ENCODE peak calls at places on chromosomes 7 and 10, in nine cellular contexts. W, O, H, K, A, D, Q, C and I are unnamed samples.
A peak's percentile ranks its signal among the peaks of the same experiment; 100 is the strongest.

GRCh38 chr10:12243860-12244620 is 48.1 kb downstream of the CDC123 start:
- DNase-seq in H (no peak), Q (no peak), A (no peak), C (no peak), K (peak; percentile 60), O (no peak), W (no peak), D (no peak), I (no peak)

GRCh38 chr7:43674559-43675436 is 54.5 kb downstream of the COA1 start:
- DNase-seq in D (no peak), O (no peak), W (peak; percentile 49), K (no peak), Q (no peak), A (peak; percentile 65), C (no peak), H (no peak), I (no peak)

GRCh38 chr10:125343118-125343752 is 182.9 kb upstream of the CTBP2 start:
- DNase-seq in H (no peak), K (no peak), A (peak; percentile 66), Q (no peak), C (no peak), D (no peak), O (peak; percentile 13), W (peak; percentile 38), I (no peak)

GRCh38 chr10:121753726-121754476 is 155.7 kb upstream of the FGFR2 start:
- DNase-seq in Q (no peak), D (no peak), O (no peak), A (peak; percentile 84), H (no peak), K (peak; percentile 74), W (peak; percentile 66), C (no peak), I (no peak)

GRCh38 chr10:118102116-118102515 is 55.4 kb upstream of the RAB11FIP2 start:
- DNase-seq in D (no peak), W (no peak), K (no peak), O (no peak), C (no peak), A (peak; percentile 2), Q (no peak), H (no peak), I (no peak)

GRCh38 chr7:36474283-36475010 is 84.8 kb downstream of the ANLN start:
- DNase-seq in D (no peak), A (no peak), H (no peak), C (no peak), K (no peak), Q (no peak), O (no peak), W (peak; percentile 39), I (no peak)

GRCh38 chr10:96341219-96342182 is 17.3 kb downstream of the OPALIN start:
- DNase-seq in W (no peak), C (no peak), K (no peak), O (no peak), H (no peak), A (no peak), D (no peak), Q (no peak), I (no peak)

GRCh38 chr10:15321431-15322321 is 49.4 kb downstream of the FAM171A1 start:
- DNase-seq in A (peak; percentile 59), D (no peak), W (peak; percentile 37), C (no peak), Q (no peak), O (no peak), K (no peak), H (peak; percentile 53), I (no peak)

GRCh38 chr7:113664867-113665266 is 253.9 kb downstream of the PPP1R3A start:
- DNase-seq in Q (no peak), A (no peak), H (no peak), K (no peak), O (no peak), D (no peak), W (no peak), C (no peak), I (no peak)

GRCh38 chr7:105131033-105131656 is 117.1 kb downstream of the KMT2E start:
- DNase-seq in Q (no peak), W (peak; percentile 48), D (no peak), C (no peak), A (peak; percentile 56), H (no peak), K (no peak), O (no peak), I (no peak)

GRCh38 chr7:151518781-151519044 is 982 bp downstream of the RHEB start:
- DNase-seq in K (no peak), C (no peak), H (no peak), W (no peak), O (no peak), A (peak; percentile 26), D (no peak), Q (no peak), I (no peak)

DNA sequence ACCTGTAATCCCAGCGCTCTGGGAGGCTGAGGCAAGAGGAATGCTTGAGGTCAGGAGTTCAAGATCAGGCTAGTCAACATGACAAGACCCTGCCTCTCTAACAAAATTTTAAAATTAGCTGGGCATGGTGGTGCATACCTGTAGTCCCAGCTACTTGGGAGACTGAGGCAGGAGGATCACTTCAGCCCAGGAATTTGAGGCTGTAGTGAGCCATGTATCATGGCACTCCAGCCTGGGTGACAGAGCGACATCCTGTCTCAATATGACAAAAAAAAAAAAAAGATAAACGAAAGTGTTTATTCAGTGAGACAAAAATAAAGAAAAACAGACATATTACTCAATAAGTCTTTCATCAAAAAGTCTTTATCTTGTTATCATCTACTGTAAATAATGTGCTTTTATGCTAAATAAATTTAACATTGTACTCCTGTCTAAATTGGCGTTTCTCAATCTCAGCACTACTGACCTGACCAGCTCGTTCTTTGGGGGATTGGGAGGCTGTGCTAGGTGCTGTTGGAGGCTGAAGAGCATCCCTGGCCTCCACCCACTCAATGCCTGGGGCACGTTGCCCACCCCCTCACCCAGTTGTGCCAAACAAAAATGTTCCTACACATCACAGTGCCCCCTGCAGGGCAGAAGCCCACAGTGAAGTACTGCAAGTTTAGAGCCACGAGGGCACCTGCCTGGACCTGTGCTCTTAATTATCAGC is 57.7 kb downstream of the NCAPG2 start:
- DNase-seq in Q (no peak), K (no peak), C (no peak), W (no peak), D (no peak), O (peak; percentile 16), A (peak; percentile 25), H (no peak), I (no peak)
- TF ChIP-seq CTCF in Q (no peak), K (peak; percentile 62), C (peak; percentile 27), W (peak; percentile 73), D (peak; percentile 43), O (peak; percentile 56), A (peak; percentile 69), H (peak; percentile 41), I (peak; percentile 56)

DNA sequence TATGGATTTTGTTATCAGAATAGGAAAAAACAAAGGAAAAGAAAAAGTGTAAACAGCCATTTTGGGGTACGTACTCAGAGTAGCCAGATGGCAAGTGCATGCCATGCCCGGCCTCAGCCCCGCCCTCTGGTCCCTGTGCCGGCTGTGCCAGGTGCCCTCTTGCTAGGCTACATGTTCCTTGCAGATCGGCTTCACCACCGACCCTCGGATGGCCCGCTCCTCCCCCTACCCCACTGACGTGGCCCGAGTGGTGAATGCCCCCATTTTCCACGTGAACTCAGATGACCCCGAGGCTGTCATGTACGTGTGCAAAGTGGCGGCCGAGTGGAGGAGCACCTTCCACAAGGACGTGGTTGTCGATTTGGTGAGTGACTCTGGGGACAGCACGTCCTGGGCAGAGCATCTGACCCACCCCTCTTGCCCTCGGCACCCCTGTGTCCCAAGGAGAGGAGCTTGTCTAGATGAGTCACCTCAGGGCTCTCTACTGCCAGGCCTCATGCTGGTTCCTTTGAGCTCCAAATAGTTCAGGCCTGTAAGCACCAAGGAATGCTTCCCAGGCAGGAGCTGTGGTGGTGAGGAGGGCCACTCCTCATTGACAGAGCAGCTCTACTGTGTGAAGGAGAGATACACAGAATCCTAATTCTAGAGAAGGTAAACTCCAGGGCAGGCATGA is 54.9 kb upstream of the ZMIZ2 start:
- DNase-seq in W (peak; percentile 78), Q (no peak), K (no peak), A (peak; percentile 93), O (no peak), C (no peak), H (peak; percentile 67), D (peak; percentile 29), I (no peak)
- TF ChIP-seq CTCF in W (no peak), Q (no peak), K (no peak), A (peak; percentile 10), O (no peak), C (no peak), H (no peak), D (no peak), I (no peak)

GRCh38 chr10:71394926-71395562 is 1.7 kb upstream of the CDH23 start:
- DNase-seq in W (no peak), A (no peak), K (no peak), O (no peak), Q (peak; percentile 50), H (no peak), C (no peak), D (no peak), I (no peak)

GRCh38 chr10:71397340-71398212 is 856 bp downstream of the CDH23 start:
- DNase-seq in A (no peak), D (no peak), C (no peak), H (no peak), K (no peak), O (no peak), Q (no peak), W (no peak), I (no peak)

GRCh38 chr10:71396714-71397339 is at the start of gene CDH23:
- DNase-seq in C (no peak), W (no peak), K (no peak), O (peak; percentile 36), A (no peak), H (peak; percentile 55), Q (no peak), D (no peak), I (no peak)

GRCh38 chr10:71395621-71396020 is 1.1 kb upstream of the CDH23 start:
- DNase-seq in K (no peak), O (no peak), C (no peak), Q (peak; percentile 4), D (no peak), W (no peak), H (no peak), A (no peak), I (no peak)

DNA sequence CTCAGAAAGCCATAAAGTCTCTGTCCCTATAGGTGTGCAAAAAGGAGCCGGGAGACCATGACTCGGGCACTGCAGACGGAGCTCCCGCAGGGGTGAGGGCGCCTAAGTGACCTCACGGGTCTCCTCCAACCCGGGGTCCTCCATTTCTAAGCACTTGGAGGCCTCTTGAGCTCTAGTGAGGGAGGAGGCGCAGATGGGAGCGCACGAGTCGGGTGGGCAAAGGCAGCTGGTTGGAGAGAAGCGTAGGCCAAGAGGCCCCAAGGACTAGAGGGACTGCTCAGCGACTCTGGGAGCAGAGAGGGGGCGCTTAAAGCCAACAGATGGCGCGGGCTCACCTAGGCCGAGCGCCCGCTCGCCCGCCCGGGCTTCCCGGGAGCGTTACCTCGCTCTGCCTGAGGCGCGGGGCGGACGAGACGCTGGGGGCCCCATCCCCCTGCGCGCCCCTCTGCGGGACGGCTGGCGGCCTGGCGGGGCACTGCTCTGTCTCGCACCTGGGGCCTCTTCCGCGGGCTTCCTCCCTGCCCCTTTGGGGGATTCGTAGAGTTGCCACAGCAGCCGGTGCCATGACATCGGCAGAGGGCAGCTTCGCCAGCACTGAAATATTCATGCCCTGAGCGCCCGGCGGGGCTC is 521 bp upstream of the CDH23 start:
- DNase-seq in Q (peak; percentile 58), K (peak; percentile 30), A (peak; percentile 49), C (no peak), H (peak; percentile 66), D (no peak), O (peak; percentile 35), W (no peak), I (no peak)
- TF ChIP-seq CTCF in Q (no peak), K (peak; percentile 34), A (peak; percentile 51), C (peak; percentile 18), H (peak; percentile 83), D (peak; percentile 16), O (peak; percentile 58), W (peak; percentile 53), I (no peak)

GRCh38 chr7:23072043-23072442 is 33.5 kb upstream of the KLHL7 start:
- DNase-seq in D (no peak), C (no peak), A (peak; percentile 49), Q (no peak), W (no peak), K (no peak), O (no peak), H (no peak), I (no peak)
- TF ChIP-seq CTCF in D (peak; percentile 46), C (peak; percentile 14), A (peak; percentile 39), Q (no peak), W (peak; percentile 37), K (no peak), O (no peak), H (no peak), I (no peak)